ENCODE peak calls at places on chromosomes 1 and 21, in eight cellular contexts. W, J, H, T, P, D, L and N are unnamed samples.

GRCh38 chr1:88075813-88076212 is 608.3 kb upstream of the PKN2 start:
- DNase-seq in T (no peak), W (no peak), D (no peak), J (no peak), P (no peak), H (no peak), L (no peak), N (no peak)

GRCh38 chr1:176325664-176326063 is 118.6 kb upstream of the COP1 start:
- DNase-seq in J (no peak), H (no peak), T (no peak), P (no peak), L (no peak), D (no peak), W (no peak), N (no peak)

GRCh38 chr1:31036749-31037500 is 28.6 kb downstream of the PUM1 start:
- DNase-seq in D (peak), T (no peak), L (no peak), W (peak), P (no peak), J (no peak), H (no peak), N (no peak)

GRCh38 chr1:201184734-201185453 is 5.7 kb upstream of the IGFN1 start:
- DNase-seq in D (peak), J (peak), W (peak), L (no peak), T (no peak), P (no peak), H (no peak), N (peak)

GRCh38 chr1:193417420-193417819 is 231.0 kb upstream of the B3GALT2 start:
- DNase-seq in W (peak), H (no peak), J (no peak), D (peak), T (no peak), P (no peak), L (peak), N (no peak)

GRCh38 chr1:119298687-119299086 is 69.9 kb upstream of the HAO2 start:
- DNase-seq in P (no peak), W (peak), J (no peak), L (no peak), D (peak), T (peak), H (no peak), N (no peak)

GRCh38 chr1:109490029-109490933 is 3.6 kb upstream of the CYB561D1 start:
- DNase-seq in D (peak), P (peak), J (peak), T (peak), W (peak), L (peak), H (no peak), N (peak)

GRCh38 chr1:58767143-58767542 is 16.7 kb downstream of the JUN start:
- DNase-seq in L (no peak), J (no peak), D (no peak), T (no peak), P (no peak), H (no peak), W (no peak), N (no peak)

GRCh38 chr1:40630488-40631223 is 34.8 kb downstream of the RIMS3 start:
- DNase-seq in J (peak), D (peak), L (peak), W (peak), T (no peak), P (no peak), H (no peak), N (no peak)

GRCh38 chr1:31657020-31657804 is 12.5 kb upstream of the PEF1 start:
- DNase-seq in L (no peak), P (no peak), D (no peak), W (no peak), J (no peak), H (no peak), T (no peak), N (no peak)

GRCh38 chr1:214859647-214860046 is 222.9 kb upstream of the KCNK2 start:
- DNase-seq in D (peak), L (no peak), J (no peak), W (no peak), P (no peak), H (no peak), T (no peak), N (no peak)

GRCh38 chr1:184643661-184644060 is 111.0 kb downstream of the EDEM3 start:
- DNase-seq in P (no peak), T (no peak), W (no peak), L (no peak), J (no peak), H (no peak), D (no peak), N (no peak)

GRCh38 chr1:184354719-184355118 is 32.1 kb upstream of the C1orf21 start:
- DNase-seq in D (no peak), T (no peak), P (no peak), W (no peak), J (no peak), L (no peak), H (no peak), N (no peak)

GRCh38 chr21:34737115-34737514 is 68.3 kb downstream of the CLIC6 start:
- DNase-seq in P (no peak), J (peak), L (no peak), D (no peak), H (no peak), T (no peak), W (peak), N (no peak)

GRCh38 chr1:34642679-34643078 is 112.2 kb upstream of the GJB5 start:
- DNase-seq in W (no peak), D (no peak), H (no peak), T (no peak), P (no peak), L (no peak), J (no peak), N (no peak)

GRCh38 chr1:193140254-193140653 is 18.4 kb downstream of the CDC73 start:
- DNase-seq in D (no peak), L (no peak), T (no peak), P (no peak), W (no peak), H (no peak), J (no peak), N (no peak)

GRCh38 chr1:230148194-230148581 is 81.2 kb downstream of the GALNT2 start:
- DNase-seq in W (no peak), P (no peak), T (no peak), H (no peak), D (no peak), J (no peak), L (no peak), N (no peak)

GRCh38 chr21:29342394-29342957 is 43.8 kb downstream of the BACH1 start:
- DNase-seq in T (no peak), W (peak), L (peak), P (no peak), H (peak), J (no peak), D (peak), N (peak)

GRCh38 chr1:26360051-26360806 is 6.3 kb upstream of the CRYBG2 start:
- DNase-seq in P (no peak), J (no peak), W (no peak), T (peak), D (no peak), H (no peak), L (peak), N (no peak)

GRCh38 chr1:161970633-161971032 is 53.0 kb downstream of the OLFML2B start:
- DNase-seq in D (no peak), H (no peak), T (no peak), J (no peak), W (no peak), P (no peak), L (no peak), N (no peak)

GRCh38 chr1:6385673-6386191 is 7.8 kb downstream of the ACOT7 start:
- DNase-seq in D (peak), T (no peak), P (no peak), H (no peak), L (no peak), J (no peak), W (peak), N (peak)

GRCh38 chr1:168202941-168203654 is 22.7 kb upstream of the SFT2D2 start:
- DNase-seq in D (peak), J (no peak), H (no peak), T (no peak), P (no peak), W (peak), L (no peak), N (peak)